ENCODE peak calls at places on chromosomes 13 and 19, in eight cellular contexts. Y, N, F, U, X, Z, P and O are unnamed samples.

GRCh38 chr19:30071871-30072270 is 129.8 kb downstream of the URI1 start:
- DNase-seq in Y (no peak), F (no peak), X (no peak), P (no peak), U (no peak), Z (no peak), N (no peak), O (no peak)

GRCh38 chr19:50273821-50274220 is 55.4 kb downstream of the KCNC3 start:
- DNase-seq in F (no peak), Z (no peak), N (no peak), U (no peak), P (no peak), Y (no peak), X (no peak), O (no peak)

GRCh38 chr13:73230714-73231113 is 171.9 kb downstream of the KLF5 start:
- DNase-seq in N (peak), F (no peak), U (no peak), P (no peak), X (no peak), Y (no peak), Z (no peak), O (no peak)

GRCh38 chr19:23957660-23958281 is 43.1 kb downstream of the ZNF726 start:
- DNase-seq in P (no peak), Z (no peak), X (peak), N (peak), F (peak), Y (peak), U (no peak), O (peak)

GRCh38 chr19:43872547-43873336 is 45.6 kb downstream of the ZNF283 start:
- DNase-seq in P (no peak), U (peak), N (peak), F (peak), X (no peak), Y (no peak), Z (peak), O (peak)

GRCh38 chr13:21486322-21486721 is 27.2 kb upstream of the ZDHHC20 start:
- DNase-seq in N (no peak), U (no peak), Z (no peak), F (no peak), Y (no peak), X (no peak), P (no peak), O (no peak)

GRCh38 chr19:54339646-54340358 is 840 bp upstream of the LILRA4 start:
- DNase-seq in U (no peak), Z (no peak), Y (no peak), P (no peak), X (no peak), F (no peak), N (no peak), O (no peak)

GRCh38 chr13:57784633-57785032 is 153.1 kb downstream of the PCDH17 start:
- DNase-seq in P (no peak), U (no peak), F (no peak), X (no peak), Y (no peak), Z (no peak), N (no peak), O (no peak)

GRCh38 chr13:105821337-105821736 is 714.1 kb downstream of the EFNB2 start:
- DNase-seq in N (no peak), Y (no peak), Z (no peak), P (no peak), X (no peak), U (no peak), F (no peak), O (no peak)

GRCh38 chr13:29046588-29046987 is 226.4 kb downstream of the MTUS2 start:
- DNase-seq in U (no peak), F (no peak), N (no peak), P (no peak), X (no peak), Y (no peak), Z (no peak), O (no peak)

GRCh38 chr13:76993021-76993420 is 1.1 kb downstream of the CLN5 start:
- DNase-seq in X (no peak), F (peak), Y (no peak), P (no peak), Z (no peak), U (no peak), N (peak), O (peak)

GRCh38 chr13:24865158-24865557 is 101.2 kb downstream of the RNF17 start:
- DNase-seq in N (peak), F (peak), P (no peak), Z (peak), X (no peak), U (no peak), Y (no peak), O (peak)

GRCh38 chr13:51797664-51798488 is 6.1 kb downstream of the DHRS12 start:
- DNase-seq in N (peak), U (peak), Y (no peak), Z (peak), P (no peak), X (peak), F (peak), O (peak)

GRCh38 chr19:52248256-52248655 is 21.1 kb upstream of the ZNF766 start:
- DNase-seq in P (peak), X (peak), Y (peak), N (peak), U (peak), F (peak), Z (peak), O (no peak)

GRCh38 chr13:22135446-22135845 is 464.6 kb downstream of the FGF9 start:
- DNase-seq in N (no peak), X (no peak), P (no peak), Y (no peak), U (no peak), Z (no peak), F (no peak), O (no peak)

GRCh38 chr19:53328967-53329366 is 4.6 kb upstream of the ZNF845 start:
- DNase-seq in U (no peak), P (peak), F (peak), X (peak), Y (no peak), N (peak), Z (no peak), O (peak)

GRCh38 chr19:41868120-41868988 is 8.3 kb downstream of the RPS19 start:
- DNase-seq in Z (no peak), P (no peak), X (peak), N (no peak), Y (no peak), F (no peak), U (no peak), O (no peak)

GRCh38 chr19:38032151-38032550 is 125.1 kb downstream of the SIPA1L3 start:
- DNase-seq in Z (no peak), N (peak), X (no peak), F (peak), P (no peak), Y (no peak), U (no peak), O (peak)

GRCh38 chr19:45076851-45077730 is 813 bp upstream of the ZNF296 start:
- DNase-seq in Z (no peak), N (no peak), X (no peak), P (no peak), Y (no peak), F (no peak), U (no peak), O (no peak)

GRCh38 chr19:58009301-58009665 is 6.7 kb upstream of the ZNF606 start:
- DNase-seq in P (no peak), X (no peak), Y (no peak), N (no peak), F (no peak), U (no peak), Z (no peak), O (no peak)

GRCh38 chr19:44757057-44757734 is 8.7 kb downstream of the BCL3 start:
- DNase-seq in Z (peak), X (no peak), N (peak), Y (no peak), P (peak), U (no peak), F (peak), O (peak)

GRCh38 chr13:24984134-24984533 is 111.8 kb upstream of the PABPC3 start:
- DNase-seq in Y (no peak), P (no peak), N (no peak), U (no peak), Z (no peak), X (no peak), F (no peak), O (no peak)

GRCh38 chr13:24348797-24349515 is 39.6 kb downstream of the C1QTNF9 start:
- DNase-seq in F (no peak), X (peak), N (peak), P (no peak), Z (no peak), U (no peak), Y (no peak), O (no peak)

GRCh38 chr13:44815507-44816074 is 173.7 kb downstream of the NUFIP1 start:
- DNase-seq in P (no peak), U (peak), Z (peak), X (peak), Y (peak), F (peak), N (peak), O (peak)

GRCh38 chr19:11165486-11166030 is 10.0 kb upstream of the SPC24 start:
- DNase-seq in Z (no peak), Y (no peak), U (no peak), N (peak), P (no peak), F (peak), X (no peak), O (peak)

GRCh38 chr19:28694812-28695211 is 518.1 kb downstream of the UQCRFS1 start:
- DNase-seq in Z (no peak), P (no peak), X (no peak), Y (no peak), F (no peak), N (no peak), U (no peak), O (no peak)

GRCh38 chr19:33476151-33476707 is 45.4 kb downstream of the PEPD start:
- DNase-seq in U (no peak), P (no peak), F (no peak), Z (no peak), X (no peak), Y (no peak), N (no peak), O (no peak)

GRCh38 chr19:290539-291521 is at the start of gene PLPP2:
- DNase-seq in X (peak), U (no peak), Z (no peak), F (peak), N (no peak), P (no peak), Y (no peak), O (peak)
- H3K4me3 ChIP-seq in X (peak), U (peak), Z (peak), F (peak), N (peak), P (peak), Y (peak), O (peak)

GRCh38 chr19:17749912-17750317 is 1.4 kb upstream of the FCHO1 start:
- DNase-seq in N (peak), U (no peak), F (peak), Z (no peak), P (no peak), Y (no peak), X (no peak), O (no peak)

GRCh38 chr19:17747205-17748098 is 3.8 kb upstream of the FCHO1 start:
- DNase-seq in U (peak), Y (peak), Z (peak), X (peak), F (peak), P (peak), N (peak), O (peak)

GRCh38 chr19:17751912-17752273 is 616 bp downstream of the FCHO1 start:
- DNase-seq in Y (no peak), U (no peak), Z (no peak), F (no peak), N (no peak), P (no peak), X (no peak), O (no peak)

GRCh38 chr19:17751103-17751911 is at the start of gene FCHO1:
- DNase-seq in N (no peak), P (no peak), U (no peak), Z (no peak), X (no peak), F (no peak), Y (no peak), O (no peak)

DNA sequence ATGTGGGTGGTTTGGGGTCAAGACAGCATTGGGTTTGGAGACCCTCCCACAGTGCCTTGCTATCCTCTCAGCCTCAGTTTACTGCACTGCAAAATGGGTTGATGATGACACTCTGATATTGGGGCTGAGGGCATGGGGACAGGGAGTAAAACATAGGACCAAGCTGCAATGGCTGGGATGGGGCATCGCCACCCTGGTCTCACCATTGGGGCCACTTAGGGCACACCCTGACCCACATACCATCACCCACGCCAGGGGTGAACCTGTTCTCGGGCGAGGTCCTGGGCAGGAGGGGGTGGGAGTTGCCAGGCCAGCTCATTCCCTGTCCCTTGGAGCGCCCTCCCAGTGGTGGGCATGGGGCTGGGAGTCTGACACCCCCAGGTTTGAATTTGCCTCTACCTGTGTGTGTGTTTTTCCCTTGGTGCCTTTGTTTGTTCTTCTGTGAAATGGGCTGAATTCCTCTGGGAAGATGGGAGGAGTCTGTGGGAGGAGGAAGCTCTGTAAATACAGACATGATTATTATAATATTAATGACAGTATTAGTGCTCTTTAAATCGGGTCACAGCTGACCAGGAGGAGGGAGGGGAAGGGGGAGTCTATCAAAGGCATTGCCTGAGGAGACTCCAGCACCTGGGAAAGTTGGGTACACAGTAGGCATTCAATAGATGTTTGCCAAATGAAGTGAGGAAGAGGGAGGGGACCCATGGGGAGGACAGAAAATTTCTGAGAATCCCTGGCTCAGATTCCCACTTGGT is 2.2 kb upstream of the FCHO1 start:
- DNase-seq in Y (no peak), U (no peak), N (no peak), X (no peak), P (no peak), F (no peak), Z (no peak), O (no peak)
- H3K4me3 ChIP-seq in Y (no peak), U (no peak), N (no peak), X (no peak), P (no peak), F (no peak), Z (no peak), O (no peak)

GRCh38 chr13:53342623-53343022 is 314.0 kb downstream of the OLFM4 start:
- DNase-seq in N (no peak), P (no peak), Y (no peak), F (no peak), X (no peak), U (no peak), Z (no peak), O (no peak)
- H3K4me3 ChIP-seq in N (no peak), P (no peak), Y (no peak), F (no peak), X (no peak), U (no peak), Z (no peak), O (no peak)

GRCh38 chr13:98453254-98453843 is 123.6 kb downstream of the STK24 start:
- DNase-seq in X (no peak), Y (no peak), N (peak), F (peak), Z (no peak), U (no peak), P (no peak), O (no peak)
- H3K4me3 ChIP-seq in X (no peak), Y (no peak), N (no peak), F (no peak), Z (no peak), U (no peak), P (no peak), O (no peak)

DNA sequence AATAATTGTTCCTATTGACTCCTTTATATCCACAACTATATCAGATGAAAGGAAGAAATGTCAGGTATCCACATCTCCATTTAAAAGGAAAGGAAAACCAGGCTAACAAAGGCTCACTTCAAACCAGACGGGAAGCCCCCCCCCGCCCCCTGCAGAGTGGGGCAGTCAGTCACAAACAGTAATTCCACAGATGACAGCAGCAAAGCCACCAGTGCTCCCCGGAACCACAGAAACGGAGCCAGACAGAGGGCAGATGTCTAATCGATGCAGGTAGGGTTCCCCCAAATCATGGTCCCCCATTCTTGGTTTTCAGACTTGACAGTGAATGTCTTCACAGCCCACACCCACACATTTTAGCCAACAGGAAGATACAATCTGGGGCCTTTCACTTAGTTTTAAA is 100.8 kb downstream of the STK24 start:
- DNase-seq in N (peak), Z (peak), U (peak), X (no peak), P (no peak), Y (no peak), F (no peak), O (peak)
- H3K4me3 ChIP-seq in N (no peak), Z (no peak), U (no peak), X (no peak), P (no peak), Y (no peak), F (no peak), O (no peak)